ENCODE peak calls at places on chromosomes 16 and 17, in seven cellular contexts. D is RPMI7951, N is neural crest cell, C is KBM-7, R is GM04503, T is pons, S is NCI-H1694 treated with DMSO at 0.1 percent for 48 hours. I is an unnamed sample.

GRCh38 chr16:74216319-74216718 is 80.3 kb upstream of the PSMD7 start:
- DNase-seq in N (no peak), R (no peak), S (no peak), C (no peak), D (no peak), T (no peak), I (no peak)

GRCh38 chr16:1108299-1109252 is 12.5 kb upstream of the C1QTNF8 start:
- DNase-seq in S (no peak), D (no peak), N (no peak), C (no peak), T (no peak), R (no peak), I (no peak)

GRCh38 chr17:66893382-66893781 is 58.5 kb downstream of the CACNG5 start:
- DNase-seq in T (no peak), D (peak; percentile 49), R (no peak), C (no peak), N (no peak), S (no peak), I (no peak)

GRCh38 chr16:73418051-73418450 is 370.1 kb upstream of the ZFHX3 start:
- DNase-seq in T (no peak), C (no peak), N (no peak), D (no peak), R (no peak), S (no peak), I (no peak)

GRCh38 chr17:64384253-64385186 is 6.1 kb downstream of the PECAM1 start:
- DNase-seq in T (no peak), C (no peak), D (peak; percentile 93), N (no peak), R (no peak), S (no peak), I (no peak)

GRCh38 chr16:84340305-84341040 is 27.9 kb upstream of the ATP2C2 start:
- DNase-seq in D (no peak), T (no peak), C (peak; percentile 14), S (peak; percentile 2), N (no peak), R (no peak), I (no peak)

GRCh38 chr17:78263063-78263735 is 31.8 kb downstream of the TMEM235 start:
- DNase-seq in D (no peak), N (no peak), S (no peak), T (no peak), C (peak; percentile 79), R (no peak), I (peak; percentile 49)

GRCh38 chr17:60664022-60664421 is 13.6 kb upstream of the BCAS3 start:
- DNase-seq in R (peak; percentile 49), S (no peak), N (no peak), D (no peak), T (no peak), C (no peak), I (no peak)

GRCh38 chr17:17722081-17722905 is 41.0 kb downstream of the RAI1 start:
- DNase-seq in S (no peak), N (no peak), T (no peak), C (no peak), R (no peak), D (no peak), I (no peak)

GRCh38 chr16:49019081-49019633 is 262.5 kb downstream of the CBLN1 start:
- DNase-seq in D (peak; percentile 50), T (no peak), R (no peak), S (peak; percentile 86), C (no peak), N (no peak), I (no peak)

GRCh38 chr17:33126086-33126485 is 134.4 kb downstream of the SPACA3 start:
- DNase-seq in S (no peak), D (no peak), C (no peak), T (no peak), R (no peak), N (no peak), I (no peak)

GRCh38 chr17:38724337-38724988 is 5.7 kb upstream of the CISD3 start:
- DNase-seq in R (no peak), S (peak; percentile 84), N (no peak), T (peak; percentile 86), D (no peak), C (no peak), I (no peak)

GRCh38 chr17:50893183-50893993 is 27.2 kb upstream of the TOB1 start:
- DNase-seq in S (no peak), D (peak; percentile 75), T (peak; percentile 94), R (peak; percentile 11), C (no peak), N (peak; percentile 25), I (no peak)

GRCh38 chr16:22070361-22071351 is 21.7 kb upstream of the VWA3A start:
- DNase-seq in C (no peak), T (no peak), S (peak; percentile 70), D (no peak), R (no peak), N (no peak), I (no peak)

GRCh38 chr16:82735696-82736095 is 108.9 kb downstream of the CDH13 start:
- DNase-seq in C (no peak), D (peak; percentile 58), T (no peak), N (no peak), S (no peak), R (no peak), I (no peak)

GRCh38 chr17:66337268-66337667 is 34.9 kb downstream of the PRKCA start:
- DNase-seq in R (no peak), S (no peak), C (no peak), T (no peak), N (no peak), D (no peak), I (no peak)

GRCh38 chr17:76710863-76711611 is at the start of gene MXRA7:
- DNase-seq in C (no peak), R (no peak), S (no peak), D (peak; percentile 68), N (no peak), T (peak; percentile 56), I (peak; percentile 42)

GRCh38 chr16:84362410-84362809 is 5.9 kb upstream of the ATP2C2 start:
- DNase-seq in T (peak; percentile 70), D (no peak), N (peak; percentile 34), R (no peak), C (no peak), S (no peak), I (no peak)

GRCh38 chr16:88334517-88335149 is 48.1 kb upstream of the ZNF469 start:
- DNase-seq in T (no peak), R (no peak), C (no peak), D (peak; percentile 50), S (no peak), N (no peak), I (no peak)

GRCh38 chr17:68085751-68086445 is 50.4 kb downstream of the KPNA2 start:
- DNase-seq in S (no peak), C (peak; percentile 73), T (peak; percentile 9), D (no peak), N (no peak), R (no peak), I (peak; percentile 14)

GRCh38 chr17:7351665-7352558 is at the start of gene KCTD11:
- DNase-seq in D (peak; percentile 90), T (peak; percentile 85), C (no peak), N (peak; percentile 69), R (peak; percentile 62), S (no peak), I (peak; percentile 56)

GRCh38 chr16:87028481-87029320 is 288.5 kb downstream of the C16orf95 start:
- DNase-seq in D (no peak), T (no peak), N (no peak), S (no peak), R (no peak), C (no peak), I (no peak)

GRCh38 chr16:35575432-35575821 is 2116.0 kb downstream of the TP53TG3F start:
- DNase-seq in S (no peak), D (no peak), C (no peak), T (no peak), R (no peak), N (no peak), I (no peak)

GRCh38 chr16:51198349-51198748 is 47.3 kb upstream of the SALL1 start:
- DNase-seq in N (no peak), D (no peak), R (no peak), S (no peak), T (no peak), C (no peak), I (no peak)

GRCh38 chr17:78997881-78998280 is 11.7 kb downstream of the CANT1 start:
- DNase-seq in C (no peak), S (no peak), R (no peak), T (no peak), D (no peak), N (no peak), I (no peak)

I was measured in naive thymus-derived CD4-positive, alpha-beta T cell.